ENCODE peak calls at places on chromosomes 6 and 20, in six cellular contexts. One of them, this sample, is unnamed.

GRCh38 chr6:52976591-52977035 is 18.5 kb downstream of the GSTA4 start:
- DNase-seq in NCI-H748 treated with DMSO at 0.1 percent for 48 hours: no peak
- DNase-seq in fibroblast of the aortic adventitia: no peak
- DNase-seq in K562: no peak
- DNase-seq in fibroblast of pulmonary artery: no peak
- DNase-seq in activated T-helper 1 cell treated with anti-CD3 and anti-CD28 coated beads, Interleukin-2, amount 50 U/mL, for 16 hours: no peak
- DNase-seq in this sample: no peak

GRCh38 chr6:105449756-105450390 is 47.0 kb upstream of the PREP start:
- DNase-seq in NCI-H748 treated with DMSO at 0.1 percent for 48 hours: no peak
- DNase-seq in fibroblast of the aortic adventitia: no peak
- DNase-seq in K562: no peak
- DNase-seq in fibroblast of pulmonary artery: no peak
- DNase-seq in activated T-helper 1 cell treated with anti-CD3 and anti-CD28 coated beads, Interleukin-2, amount 50 U/mL, for 16 hours: no peak
- DNase-seq in this sample: peak

GRCh38 chr6:31197559-31198305 is 27.2 kb upstream of the POU5F1 start:
- DNase-seq in NCI-H748 treated with DMSO at 0.1 percent for 48 hours: peak
- DNase-seq in fibroblast of the aortic adventitia: peak
- DNase-seq in K562: peak
- DNase-seq in fibroblast of pulmonary artery: peak
- DNase-seq in activated T-helper 1 cell treated with anti-CD3 and anti-CD28 coated beads, Interleukin-2, amount 50 U/mL, for 16 hours: peak
- DNase-seq in this sample: peak

GRCh38 chr6:158160932-158161539 is 7.0 kb downstream of the SERAC1 start:
- DNase-seq in NCI-H748 treated with DMSO at 0.1 percent for 48 hours: no peak
- DNase-seq in fibroblast of the aortic adventitia: peak
- DNase-seq in K562: no peak
- DNase-seq in fibroblast of pulmonary artery: peak
- DNase-seq in activated T-helper 1 cell treated with anti-CD3 and anti-CD28 coated beads, Interleukin-2, amount 50 U/mL, for 16 hours: no peak
- DNase-seq in this sample: peak

GRCh38 chr20:37500311-37500710 is 20.7 kb upstream of the NNAT start:
- DNase-seq in NCI-H748 treated with DMSO at 0.1 percent for 48 hours: peak
- DNase-seq in fibroblast of the aortic adventitia: no peak
- DNase-seq in K562: no peak
- DNase-seq in fibroblast of pulmonary artery: no peak
- DNase-seq in activated T-helper 1 cell treated with anti-CD3 and anti-CD28 coated beads, Interleukin-2, amount 50 U/mL, for 16 hours: no peak
- DNase-seq in this sample: no peak

GRCh38 chr6:169811521-169812256 is 60.3 kb downstream of the ERMARD start:
- DNase-seq in NCI-H748 treated with DMSO at 0.1 percent for 48 hours: no peak
- DNase-seq in fibroblast of the aortic adventitia: no peak
- DNase-seq in K562: no peak
- DNase-seq in fibroblast of pulmonary artery: no peak
- DNase-seq in activated T-helper 1 cell treated with anti-CD3 and anti-CD28 coated beads, Interleukin-2, amount 50 U/mL, for 16 hours: no peak
- DNase-seq in this sample: no peak

GRCh38 chr6:129369737-129370136 is 340.2 kb downstream of the ARHGAP18 start:
- DNase-seq in NCI-H748 treated with DMSO at 0.1 percent for 48 hours: no peak
- DNase-seq in fibroblast of the aortic adventitia: no peak
- DNase-seq in K562: no peak
- DNase-seq in fibroblast of pulmonary artery: no peak
- DNase-seq in activated T-helper 1 cell treated with anti-CD3 and anti-CD28 coated beads, Interleukin-2, amount 50 U/mL, for 16 hours: no peak
- DNase-seq in this sample: no peak

GRCh38 chr20:13344671-13345070 is 123.6 kb downstream of the ISM1 start:
- DNase-seq in NCI-H748 treated with DMSO at 0.1 percent for 48 hours: no peak
- DNase-seq in fibroblast of the aortic adventitia: no peak
- DNase-seq in K562: no peak
- DNase-seq in fibroblast of pulmonary artery: no peak
- DNase-seq in activated T-helper 1 cell treated with anti-CD3 and anti-CD28 coated beads, Interleukin-2, amount 50 U/mL, for 16 hours: no peak
- DNase-seq in this sample: no peak

GRCh38 chr20:55605594-55605993 is 399.7 kb downstream of the CBLN4 start:
- DNase-seq in NCI-H748 treated with DMSO at 0.1 percent for 48 hours: no peak
- DNase-seq in fibroblast of the aortic adventitia: no peak
- DNase-seq in K562: no peak
- DNase-seq in fibroblast of pulmonary artery: no peak
- DNase-seq in activated T-helper 1 cell treated with anti-CD3 and anti-CD28 coated beads, Interleukin-2, amount 50 U/mL, for 16 hours: no peak
- DNase-seq in this sample: no peak

This sample was measured in astrocyte of the spinal cord.